ENCODE peak calls at places on chromosomes 1 and 21, in nine cellular contexts. X is left lung, M is endothelial cell, W is left ventricle myocardium inferior, R is ureter, A is Caki2, C is HCEC 1CT, P is fibroblast of the aortic adventitia, E is HT-29. G is an unnamed sample.

GRCh38 chr1:246947255-246947654 is 15.5 kb upstream of the AHCTF1 start:
- DNase-seq in X (peak), M (no peak), W (peak), R (no peak), A (no peak), C (peak), P (peak), E (no peak), G (no peak)

GRCh38 chr1:72184099-72184695 is 98.1 kb downstream of the NEGR1 start:
- DNase-seq in X (no peak), M (no peak), W (no peak), R (no peak), A (no peak), C (no peak), P (peak), E (no peak), G (no peak)

GRCh38 chr1:58932820-58933598 is 149.2 kb upstream of the JUN start:
- DNase-seq in X (peak), M (no peak), W (no peak), R (peak), A (peak), C (peak), P (peak), E (peak), G (peak)

GRCh38 chr1:3094863-3095780 is 26.1 kb downstream of the PRDM16 start:
- DNase-seq in X (no peak), M (no peak), W (no peak), R (no peak), A (no peak), C (no peak), P (no peak), E (no peak), G (no peak)

GRCh38 chr1:207017615-207018559 is 14.7 kb downstream of the C1orf116 start:
- DNase-seq in X (peak), M (no peak), W (peak), R (no peak), A (no peak), C (no peak), P (peak), E (peak), G (peak)

GRCh38 chr1:159474926-159475325 is 35.4 kb downstream of the OR10J1 start:
- DNase-seq in X (no peak), M (no peak), W (no peak), R (no peak), A (no peak), C (no peak), P (no peak), E (no peak), G (no peak)

GRCh38 chr1:234626391-234626790 is 16.4 kb upstream of the IRF2BP2 start:
- DNase-seq in X (no peak), M (no peak), W (no peak), R (no peak), A (no peak), C (no peak), P (no peak), E (no peak), G (no peak)

GRCh38 chr1:6624712-6625578 is at the start of gene THAP3:
- DNase-seq in X (peak), M (peak), W (peak), R (peak), A (peak), C (peak), P (peak), E (peak), G (peak)

GRCh38 chr1:4054957-4055676 is 155.0 kb upstream of the C1orf174 start:
- DNase-seq in X (no peak), M (no peak), W (no peak), R (no peak), A (no peak), C (no peak), P (no peak), E (no peak), G (no peak)

GRCh38 chr21:17777321-17777720 is 41.8 kb downstream of the C21orf91 start:
- DNase-seq in X (no peak), M (no peak), W (no peak), R (no peak), A (peak), C (no peak), P (no peak), E (no peak), G (no peak)

G was measured in esophagus muscularis mucosa.